ENCODE peak calls at places on chromosome 2, in four cellular contexts. One of them, this sample, is unnamed.

GRCh38 chr2:114550364-114550763 is 107.9 kb downstream of the DPP10 start:
- DNase-seq in HCT116: no peak
- DNase-seq in Panc1: no peak
- DNase-seq in HepG2: peak
- DNase-seq in this sample: no peak

GRCh38 chr2:156319811-156320490 is 12.6 kb downstream of the NR4A2 start:
- DNase-seq in HCT116: no peak
- DNase-seq in Panc1: no peak
- DNase-seq in HepG2: no peak
- DNase-seq in this sample: peak

GRCh38 chr2:238090887-238091286 is 9.3 kb upstream of the ESPNL start:
- DNase-seq in HCT116: no peak
- DNase-seq in Panc1: no peak
- DNase-seq in HepG2: no peak
- DNase-seq in this sample: no peak

GRCh38 chr2:111162718-111163331 is 42.1 kb downstream of the BCL2L11 start:
- DNase-seq in HCT116: no peak
- DNase-seq in Panc1: no peak
- DNase-seq in HepG2: peak
- DNase-seq in this sample: no peak

GRCh38 chr2:119224391-119224972 is 848 bp downstream of the STEAP3 start:
- DNase-seq in HCT116: no peak
- DNase-seq in Panc1: no peak
- DNase-seq in HepG2: no peak
- DNase-seq in this sample: no peak

GRCh38 chr2:230216489-230216888 is 3.3 kb downstream of the SP110 start:
- DNase-seq in HCT116: no peak
- DNase-seq in Panc1: no peak
- DNase-seq in HepG2: no peak
- DNase-seq in this sample: no peak

GRCh38 chr2:118310016-118310877 is 222.0 kb downstream of the INSIG2 start:
- DNase-seq in HCT116: no peak
- DNase-seq in Panc1: no peak
- DNase-seq in HepG2: no peak
- DNase-seq in this sample: peak

GRCh38 chr2:217102941-217103340 is 243.1 kb upstream of the TNP1 start:
- DNase-seq in HCT116: no peak
- DNase-seq in Panc1: no peak
- DNase-seq in HepG2: no peak
- DNase-seq in this sample: no peak

GRCh38 chr2:207768891-207769596 is 662 bp downstream of the FZD5 start:
- DNase-seq in HCT116: no peak
- DNase-seq in Panc1: no peak
- DNase-seq in HepG2: peak
- DNase-seq in this sample: peak

GRCh38 chr2:30417253-30417652 is 29.8 kb upstream of the LCLAT1 start:
- DNase-seq in HCT116: no peak
- DNase-seq in Panc1: no peak
- DNase-seq in HepG2: no peak
- DNase-seq in this sample: no peak

GRCh38 chr2:129827251-129827894 is 152.1 kb upstream of the RAB6C start:
- DNase-seq in HCT116: no peak
- DNase-seq in Panc1: no peak
- DNase-seq in HepG2: no peak
- DNase-seq in this sample: no peak

GRCh38 chr2:79235135-79235534 is 75.6 kb upstream of the REG3A start:
- DNase-seq in HCT116: no peak
- DNase-seq in Panc1: no peak
- DNase-seq in HepG2: peak
- DNase-seq in this sample: no peak

GRCh38 chr2:88451647-88452150 is 794 bp downstream of the FOXI3 start:
- DNase-seq in HCT116: no peak
- DNase-seq in Panc1: no peak
- DNase-seq in HepG2: no peak
- DNase-seq in this sample: no peak

GRCh38 chr2:239116456-239117246 is 268.8 kb downstream of the TWIST2 start:
- DNase-seq in HCT116: no peak
- DNase-seq in Panc1: no peak
- DNase-seq in HepG2: no peak
- DNase-seq in this sample: no peak

GRCh38 chr2:158378926-158379325 is 77.6 kb downstream of the CCDC148 start:
- DNase-seq in HCT116: no peak
- DNase-seq in Panc1: no peak
- DNase-seq in HepG2: no peak
- DNase-seq in this sample: no peak

GRCh38 chr2:239669899-239670460 is 269.2 kb upstream of the HDAC4 start:
- DNase-seq in HCT116: no peak
- DNase-seq in Panc1: no peak
- DNase-seq in HepG2: no peak
- DNase-seq in this sample: no peak

GRCh38 chr2:120746179-120746549 is 10.5 kb downstream of the GLI2 start:
- DNase-seq in HCT116: no peak
- DNase-seq in Panc1: no peak
- DNase-seq in HepG2: no peak
- DNase-seq in this sample: no peak
- TF ChIP-seq TCF7L2 in HCT116: no peak
- TF ChIP-seq TCF7L2 in Panc1: no peak
- TF ChIP-seq TCF7L2 in HepG2: no peak
- TF ChIP-seq TCF7L2 in this sample: no peak

GRCh38 chr2:182954789-182955188 is 83.5 kb downstream of the NCKAP1 start:
- DNase-seq in HCT116: no peak
- DNase-seq in Panc1: no peak
- DNase-seq in HepG2: peak
- DNase-seq in this sample: no peak
- TF ChIP-seq TCF7L2 in HCT116: no peak
- TF ChIP-seq TCF7L2 in Panc1: no peak
- TF ChIP-seq TCF7L2 in HepG2: no peak
- TF ChIP-seq TCF7L2 in this sample: no peak

GRCh38 chr2:98882368-98882767 is 53.7 kb downstream of the CRACDL start:
- DNase-seq in HCT116: no peak
- DNase-seq in Panc1: no peak
- DNase-seq in HepG2: no peak
- DNase-seq in this sample: no peak

GRCh38 chr2:98884658-98885057 is 51.4 kb downstream of the CRACDL start:
- DNase-seq in HCT116: no peak
- DNase-seq in Panc1: no peak
- DNase-seq in HepG2: no peak
- DNase-seq in this sample: no peak

GRCh38 chr2:98886066-98886554 is 49.9 kb downstream of the CRACDL start:
- DNase-seq in HCT116: no peak
- DNase-seq in Panc1: no peak
- DNase-seq in HepG2: no peak
- DNase-seq in this sample: no peak

GRCh38 chr2:98882971-98883779 is 52.9 kb downstream of the CRACDL start:
- DNase-seq in HCT116: no peak
- DNase-seq in Panc1: no peak
- DNase-seq in HepG2: no peak
- DNase-seq in this sample: no peak

GRCh38 chr2:98883780-98884211 is 52.2 kb downstream of the CRACDL start:
- DNase-seq in HCT116: no peak
- DNase-seq in Panc1: no peak
- DNase-seq in HepG2: no peak
- DNase-seq in this sample: no peak
- TF ChIP-seq TCF7L2 in HCT116: no peak
- TF ChIP-seq TCF7L2 in Panc1: no peak
- TF ChIP-seq TCF7L2 in HepG2: no peak
- TF ChIP-seq TCF7L2 in this sample: no peak

GRCh38 chr2:169765523-169765922 is 31.9 kb downstream of the KLHL23 start:
- DNase-seq in HCT116: no peak
- DNase-seq in Panc1: no peak
- DNase-seq in HepG2: peak
- DNase-seq in this sample: no peak
- TF ChIP-seq TCF7L2 in HCT116: no peak
- TF ChIP-seq TCF7L2 in Panc1: no peak
- TF ChIP-seq TCF7L2 in HepG2: no peak
- TF ChIP-seq TCF7L2 in this sample: no peak

GRCh38 chr2:38508311-38509039 is 94.3 kb downstream of the HNRNPLL start:
- DNase-seq in HCT116: peak
- DNase-seq in Panc1: peak
- DNase-seq in HepG2: peak
- DNase-seq in this sample: peak

GRCh38 chr2:38509322-38509946 is 93.3 kb downstream of the HNRNPLL start:
- DNase-seq in HCT116: no peak
- DNase-seq in Panc1: no peak
- DNase-seq in HepG2: no peak
- DNase-seq in this sample: no peak

GRCh38 chr2:38504169-38504568 is 98.6 kb downstream of the HNRNPLL start:
- DNase-seq in HCT116: no peak
- DNase-seq in Panc1: no peak
- DNase-seq in HepG2: no peak
- DNase-seq in this sample: no peak

GRCh38 chr2:38507712-38508111 is 95.0 kb downstream of the HNRNPLL start:
- DNase-seq in HCT116: no peak
- DNase-seq in Panc1: no peak
- DNase-seq in HepG2: no peak
- DNase-seq in this sample: no peak

DNA sequence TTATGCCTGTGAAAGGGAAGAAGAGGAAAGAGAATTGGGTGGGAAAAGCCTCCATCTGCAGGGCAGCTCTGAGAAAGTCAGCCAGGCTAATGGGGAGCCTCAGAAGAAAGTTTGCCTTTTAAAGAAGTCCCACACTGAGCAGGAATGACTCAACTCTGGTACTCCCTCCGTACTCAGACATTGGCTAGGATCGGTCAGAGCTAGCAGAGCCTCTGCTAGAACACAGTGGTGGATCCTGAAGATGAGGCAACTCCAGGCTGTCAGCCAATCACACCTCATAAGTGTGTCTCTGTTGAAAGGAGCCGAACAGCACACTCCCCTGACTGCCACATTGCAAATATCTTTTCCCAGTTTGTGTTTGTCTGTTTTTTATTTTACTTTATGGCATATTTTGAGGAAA is 96.9 kb downstream of the HNRNPLL start:
- DNase-seq in HCT116: no peak
- DNase-seq in Panc1: no peak
- DNase-seq in HepG2: no peak
- DNase-seq in this sample: no peak
- TF ChIP-seq TCF7L2 in HCT116: no peak
- TF ChIP-seq TCF7L2 in Panc1: no peak
- TF ChIP-seq TCF7L2 in HepG2: no peak
- TF ChIP-seq TCF7L2 in this sample: no peak

GRCh38 chr2:99806758-99807157 is 316.9 kb upstream of the REV1 start:
- DNase-seq in HCT116: no peak
- DNase-seq in Panc1: no peak
- DNase-seq in HepG2: peak
- DNase-seq in this sample: no peak
- TF ChIP-seq TCF7L2 in HCT116: no peak
- TF ChIP-seq TCF7L2 in Panc1: no peak
- TF ChIP-seq TCF7L2 in HepG2: no peak
- TF ChIP-seq TCF7L2 in this sample: no peak

DNA sequence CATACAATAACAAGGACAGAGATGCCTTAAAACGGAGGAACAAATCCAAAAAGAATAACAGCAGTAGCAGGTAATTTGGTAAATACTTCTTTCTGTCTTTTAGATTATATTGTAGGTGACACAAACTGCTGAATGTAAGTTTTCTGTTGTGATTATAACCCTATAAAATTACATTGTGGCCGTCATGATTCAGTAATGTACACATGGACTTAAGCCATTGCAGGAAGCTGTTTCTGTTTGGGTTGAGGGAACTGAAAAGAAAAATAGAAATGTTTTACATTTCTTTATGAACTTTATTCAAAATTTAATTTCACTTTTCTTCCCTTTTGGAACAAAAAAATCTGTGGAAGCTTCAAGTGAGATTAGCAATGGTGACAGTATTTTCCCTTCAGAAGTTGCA is 1.2 kb downstream of the MXD1 start:
- DNase-seq in HCT116: no peak
- DNase-seq in Panc1: no peak
- DNase-seq in HepG2: no peak
- DNase-seq in this sample: no peak
- TF ChIP-seq TCF7L2 in HCT116: no peak
- TF ChIP-seq TCF7L2 in Panc1: no peak
- TF ChIP-seq TCF7L2 in HepG2: no peak
- TF ChIP-seq TCF7L2 in this sample: no peak

DNA sequence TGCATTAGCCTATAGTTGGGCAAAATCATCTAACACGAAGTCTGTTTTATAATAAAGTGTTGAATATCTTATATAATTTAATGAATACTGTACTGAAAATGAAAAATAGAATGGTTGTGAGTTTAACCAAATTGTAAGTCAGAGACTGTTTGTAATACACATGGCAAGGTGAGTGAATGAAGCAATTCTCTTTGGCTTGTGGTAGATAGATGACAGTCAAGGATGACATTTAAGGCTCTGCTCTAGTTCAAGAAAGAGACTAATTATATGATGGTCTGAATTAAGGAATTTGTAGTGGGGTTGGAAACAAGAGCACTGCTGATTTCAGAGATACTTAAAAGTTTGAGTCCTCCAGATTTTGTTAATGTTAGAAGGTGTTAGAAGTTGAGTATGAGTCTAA is 207.7 kb downstream of the MCFD2 start:
- DNase-seq in HCT116: no peak
- DNase-seq in Panc1: no peak
- DNase-seq in HepG2: no peak
- DNase-seq in this sample: no peak
- TF ChIP-seq TCF7L2 in HCT116: no peak
- TF ChIP-seq TCF7L2 in Panc1: no peak
- TF ChIP-seq TCF7L2 in HepG2: no peak
- TF ChIP-seq TCF7L2 in this sample: no peak

This sample was measured in K562.